ENCODE peak calls at places on chromosomes 13 and 19, in six cellular contexts. One of them, this sample, is unnamed.

GRCh38 chr19:51754770-51755169 is 3.1 kb upstream of the FPR1 start:
- DNase-seq in anterior cingulate cortex: no peak
- DNase-seq in M059J: no peak
- DNase-seq in SK-MEL-5: no peak
- DNase-seq in T47D: no peak
- DNase-seq in activated naive CD4-positive, alpha-beta T cell treated with anti-CD3 and anti-CD28 coated beads, Interleukin-2, amount 50 U/mL, for 16 hours: no peak
- DNase-seq in this sample: no peak

GRCh38 chr19:55379161-55379560 is 2.5 kb downstream of the TMEM190 start:
- DNase-seq in anterior cingulate cortex: no peak
- DNase-seq in M059J: no peak
- DNase-seq in SK-MEL-5: no peak
- DNase-seq in T47D: no peak
- DNase-seq in activated naive CD4-positive, alpha-beta T cell treated with anti-CD3 and anti-CD28 coated beads, Interleukin-2, amount 50 U/mL, for 16 hours: no peak
- DNase-seq in this sample: no peak

GRCh38 chr13:23865898-23866297 is 23.3 kb downstream of the MIPEP start:
- DNase-seq in anterior cingulate cortex: no peak
- DNase-seq in M059J: no peak
- DNase-seq in SK-MEL-5: no peak
- DNase-seq in T47D: no peak
- DNase-seq in activated naive CD4-positive, alpha-beta T cell treated with anti-CD3 and anti-CD28 coated beads, Interleukin-2, amount 50 U/mL, for 16 hours: no peak
- DNase-seq in this sample: no peak

GRCh38 chr19:3386447-3387234 is 20.3 kb downstream of the NFIC start:
- DNase-seq in anterior cingulate cortex: peak; percentile 21
- DNase-seq in M059J: no peak
- DNase-seq in SK-MEL-5: no peak
- DNase-seq in T47D: no peak
- DNase-seq in activated naive CD4-positive, alpha-beta T cell treated with anti-CD3 and anti-CD28 coated beads, Interleukin-2, amount 50 U/mL, for 16 hours: no peak
- DNase-seq in this sample: no peak

GRCh38 chr13:28177327-28177726 is 39.0 kb downstream of the PAN3 start:
- DNase-seq in anterior cingulate cortex: no peak
- DNase-seq in M059J: no peak
- DNase-seq in SK-MEL-5: no peak
- DNase-seq in T47D: no peak
- DNase-seq in activated naive CD4-positive, alpha-beta T cell treated with anti-CD3 and anti-CD28 coated beads, Interleukin-2, amount 50 U/mL, for 16 hours: no peak
- DNase-seq in this sample: no peak

GRCh38 chr19:43799502-43800142 is 2.6 kb downstream of the LYPD5 start:
- DNase-seq in anterior cingulate cortex: no peak
- DNase-seq in M059J: peak; percentile 14
- DNase-seq in SK-MEL-5: no peak
- DNase-seq in T47D: no peak
- DNase-seq in activated naive CD4-positive, alpha-beta T cell treated with anti-CD3 and anti-CD28 coated beads, Interleukin-2, amount 50 U/mL, for 16 hours: no peak
- DNase-seq in this sample: peak; percentile 60

GRCh38 chr13:31119966-31120733 is 41.6 kb downstream of the HSPH1 start:
- DNase-seq in anterior cingulate cortex: no peak
- DNase-seq in M059J: no peak
- DNase-seq in SK-MEL-5: no peak
- DNase-seq in T47D: no peak
- DNase-seq in activated naive CD4-positive, alpha-beta T cell treated with anti-CD3 and anti-CD28 coated beads, Interleukin-2, amount 50 U/mL, for 16 hours: no peak
- DNase-seq in this sample: no peak

GRCh38 chr13:41696163-41697003 is 239.0 kb downstream of the RGCC start:
- DNase-seq in anterior cingulate cortex: no peak
- DNase-seq in M059J: peak; percentile 81
- DNase-seq in SK-MEL-5: peak; percentile 14
- DNase-seq in T47D: no peak
- DNase-seq in activated naive CD4-positive, alpha-beta T cell treated with anti-CD3 and anti-CD28 coated beads, Interleukin-2, amount 50 U/mL, for 16 hours: no peak
- DNase-seq in this sample: no peak

GRCh38 chr13:109773276-109773675 is 13.1 kb downstream of the IRS2 start:
- DNase-seq in anterior cingulate cortex: no peak
- DNase-seq in M059J: peak; percentile 25
- DNase-seq in SK-MEL-5: no peak
- DNase-seq in T47D: no peak
- DNase-seq in activated naive CD4-positive, alpha-beta T cell treated with anti-CD3 and anti-CD28 coated beads, Interleukin-2, amount 50 U/mL, for 16 hours: no peak
- DNase-seq in this sample: no peak

GRCh38 chr19:17739121-17739875 is 12.0 kb upstream of the FCHO1 start:
- DNase-seq in anterior cingulate cortex: no peak
- DNase-seq in M059J: no peak
- DNase-seq in SK-MEL-5: no peak
- DNase-seq in T47D: no peak
- DNase-seq in activated naive CD4-positive, alpha-beta T cell treated with anti-CD3 and anti-CD28 coated beads, Interleukin-2, amount 50 U/mL, for 16 hours: no peak
- DNase-seq in this sample: peak; percentile 49

GRCh38 chr19:12665281-12665573 is 1.3 kb downstream of the MAN2B1 start:
- DNase-seq in anterior cingulate cortex: peak; percentile 14
- DNase-seq in M059J: no peak
- DNase-seq in SK-MEL-5: no peak
- DNase-seq in T47D: no peak
- DNase-seq in activated naive CD4-positive, alpha-beta T cell treated with anti-CD3 and anti-CD28 coated beads, Interleukin-2, amount 50 U/mL, for 16 hours: peak; percentile 59
- DNase-seq in this sample: peak; percentile 58

GRCh38 chr13:33751151-33751550 is 66.8 kb upstream of the RFC3 start:
- DNase-seq in anterior cingulate cortex: no peak
- DNase-seq in M059J: peak; percentile 50
- DNase-seq in SK-MEL-5: no peak
- DNase-seq in T47D: no peak
- DNase-seq in activated naive CD4-positive, alpha-beta T cell treated with anti-CD3 and anti-CD28 coated beads, Interleukin-2, amount 50 U/mL, for 16 hours: no peak
- DNase-seq in this sample: no peak

GRCh38 chr13:46183018-46183940 is 1.3 kb upstream of the LCP1 start:
- DNase-seq in anterior cingulate cortex: no peak
- DNase-seq in M059J: no peak
- DNase-seq in SK-MEL-5: no peak
- DNase-seq in T47D: no peak
- DNase-seq in activated naive CD4-positive, alpha-beta T cell treated with anti-CD3 and anti-CD28 coated beads, Interleukin-2, amount 50 U/mL, for 16 hours: no peak
- DNase-seq in this sample: no peak

GRCh38 chr13:33543089-33543459 is 257.5 kb upstream of the STARD13 start:
- DNase-seq in anterior cingulate cortex: no peak
- DNase-seq in M059J: no peak
- DNase-seq in SK-MEL-5: no peak
- DNase-seq in T47D: no peak
- DNase-seq in activated naive CD4-positive, alpha-beta T cell treated with anti-CD3 and anti-CD28 coated beads, Interleukin-2, amount 50 U/mL, for 16 hours: no peak
- DNase-seq in this sample: no peak

GRCh38 chr19:50626796-50627195 is 12.9 kb downstream of the SYT3 start:
- DNase-seq in anterior cingulate cortex: no peak
- DNase-seq in M059J: no peak
- DNase-seq in SK-MEL-5: no peak
- DNase-seq in T47D: no peak
- DNase-seq in activated naive CD4-positive, alpha-beta T cell treated with anti-CD3 and anti-CD28 coated beads, Interleukin-2, amount 50 U/mL, for 16 hours: no peak
- DNase-seq in this sample: no peak

This sample was measured in transverse colon.